ENCODE peak calls at places on chromosomes 11 and 22, in nine cellular contexts. T is K562, H is mammary epithelial cell, S is IMR-90, K is trophoblast cell, D is mesenchymal stem cell, V is neural progenitor cell, F is endothelial cell of umbilical vein, O is fibroblast of lung. X is an unnamed sample. For H3K27me3, the result is how much of the 10 kb centered on the place peaks cover.

GRCh38 chr11:101866619-101867491 is 48.0 kb upstream of the CEP126 start:
- DNase-seq in O (peak), V (no peak), S (peak), H (peak), F (peak), K (peak), D (peak), T (no peak), X (no peak)

GRCh38 chr11:7057641-7058040 is 31.2 kb upstream of the RBMXL2 start:
- DNase-seq in T (no peak), O (no peak), D (no peak), H (no peak), S (no peak), K (no peak), V (no peak), F (no peak), X (no peak)

GRCh38 chr11:2399488-2400068 is 972 bp upstream of the TSSC4 start:
- DNase-seq in D (no peak), V (peak), O (no peak), T (no peak), S (no peak), H (no peak), F (no peak), K (peak), X (no peak)

GRCh38 chr22:46068908-46069481 is 81.3 kb upstream of the PPARA start:
- DNase-seq in D (peak), O (peak), K (no peak), V (no peak), F (no peak), H (peak), S (peak), T (no peak), X (no peak)

GRCh38 chr11:36385121-36385530 is 89.0 kb downstream of the PRR5L start:
- DNase-seq in O (peak), K (no peak), V (no peak), S (peak), T (no peak), F (no peak), H (no peak), D (peak), X (no peak)

GRCh38 chr11:67545280-67545679 is 22.0 kb upstream of the CABP2 start:
- DNase-seq in K (no peak), T (peak), F (no peak), H (no peak), S (no peak), O (no peak), D (no peak), V (peak), X (peak)

GRCh38 chr11:47551086-47551485 is 1.8 kb downstream of the CELF1 start:
- DNase-seq in K (peak), D (peak), O (peak), H (peak), T (no peak), F (peak), V (peak), S (peak), X (peak)

GRCh38 chr22:19799322-19800190 is 39.0 kb downstream of the TBX1 start:
- DNase-seq in S (peak), V (no peak), K (peak), H (no peak), T (no peak), O (peak), D (peak), F (no peak), X (no peak)

GRCh38 chr11:102345923-102346322 is 1.1 kb upstream of the BIRC2 start:
- DNase-seq in D (peak), S (peak), V (no peak), H (peak), K (peak), T (no peak), O (peak), F (peak), X (no peak)

GRCh38 chr22:43891360-43892182 is at the start of gene PNPLA5:
- DNase-seq in F (no peak), K (no peak), V (peak), S (peak), T (peak), H (no peak), D (no peak), O (peak), X (no peak)

DNA sequence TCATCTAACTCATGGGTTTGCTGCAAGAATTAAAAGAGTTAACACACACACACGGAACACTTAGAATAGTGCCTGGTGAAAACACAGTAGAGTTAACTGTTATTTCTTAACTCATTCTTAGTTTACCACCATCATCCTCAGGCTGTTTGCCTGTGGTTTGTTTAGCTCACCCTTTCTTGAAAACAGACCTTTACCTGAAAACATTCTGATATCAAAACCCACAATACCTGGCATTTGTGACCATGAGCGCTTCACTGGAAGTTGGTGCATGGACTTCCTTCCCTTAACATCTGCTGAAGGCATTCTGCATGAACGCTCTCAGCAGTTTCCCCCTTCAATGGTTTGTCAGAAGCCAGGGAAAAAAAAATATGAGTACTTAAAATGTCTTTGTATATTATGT is 256.0 kb downstream of the ETS1 start:
- DNase-seq in H (no peak), K (no peak), O (no peak), S (no peak), V (no peak), F (no peak), T (no peak), D (no peak), X (no peak)
- H2AFZ ChIP-seq in H (no peak), K (no peak), O (no peak), S (no peak), V (no peak), F (no peak), T (no peak), D (no peak), X (no peak)

DNA sequence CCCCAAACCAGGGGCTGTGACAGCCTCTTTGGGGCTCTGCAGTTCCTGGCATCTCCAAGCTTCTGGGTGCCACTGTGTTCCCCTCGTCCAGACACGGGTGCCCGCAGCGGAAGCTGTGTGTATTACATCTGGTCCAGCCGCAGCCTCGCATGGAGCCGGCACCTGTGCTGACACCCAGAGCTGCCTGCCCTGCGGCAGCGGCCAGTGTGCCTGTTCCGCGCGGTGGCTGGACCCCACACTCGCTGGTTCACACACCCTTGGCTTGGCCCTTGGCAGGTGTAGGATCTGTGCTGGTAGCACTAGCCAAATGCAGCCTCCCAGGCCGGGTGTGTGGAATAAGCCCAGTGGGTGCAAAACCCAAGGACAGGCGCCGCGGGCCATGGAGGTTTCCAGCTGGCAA is 24.5 kb upstream of the RNASEH2C start:
- DNase-seq in D (no peak), V (no peak), O (no peak), H (no peak), K (peak), F (no peak), S (no peak), T (no peak), X (no peak)
- H3K27me3 ChIP-seq in D (under half), V (under half), O (under half), H (under half), K (under half), F (under half), S (under half), T (under half), X (under half)

GRCh38 chr11:64998690-64999431 is 2.1 kb upstream of the BATF2 start:
- DNase-seq in K (no peak), D (no peak), S (no peak), V (no peak), H (no peak), O (no peak), T (no peak), F (no peak), X (no peak)
- H2AFZ ChIP-seq in K (no peak), D (no peak), S (no peak), V (no peak), H (no peak), O (no peak), T (peak), F (no peak), X (peak)

GRCh38 chr11:64789331-64790204 is 11.2 kb upstream of the SF1 start:
- DNase-seq in K (no peak), F (no peak), V (no peak), O (no peak), S (no peak), T (no peak), D (no peak), H (no peak), X (no peak)
- H3K27me3 ChIP-seq in K (under half), F (under half), V (under half), O (under half), S (under half), T (under half), D (under half), H (under half), X (under half)

GRCh38 chr22:17318817-17319216 is 50.4 kb upstream of the CECR2 start:
- DNase-seq in O (no peak), D (no peak), F (no peak), K (no peak), T (no peak), H (no peak), V (no peak), S (no peak), X (no peak)
- H2AFZ ChIP-seq in O (no peak), D (no peak), F (no peak), K (no peak), T (no peak), H (no peak), V (peak), S (no peak), X (no peak)